ENCODE peak calls at places on chromosomes 6 and 20, in six cellular contexts. One of them, this sample, is unnamed.

GRCh38 chr6:118776607-118777549 is 117.1 kb upstream of the ASF1A start:
- DNase-seq in HCT116: peak; percentile 57
- DNase-seq in adrenal gland: peak; percentile 80
- DNase-seq in Peyer's patch: no peak
- DNase-seq in A549: peak; percentile 70
- DNase-seq in right lobe of liver: peak; percentile 71
- DNase-seq in this sample: no peak

GRCh38 chr6:170523256-170524187 is 29.6 kb downstream of the PSMB1 start:
- DNase-seq in HCT116: no peak
- DNase-seq in adrenal gland: no peak
- DNase-seq in Peyer's patch: no peak
- DNase-seq in A549: no peak
- DNase-seq in right lobe of liver: no peak
- DNase-seq in this sample: no peak

GRCh38 chr6:159941286-159942113 is 27.4 kb upstream of the IGF2R start:
- DNase-seq in HCT116: peak; percentile 12
- DNase-seq in adrenal gland: peak; percentile 6
- DNase-seq in Peyer's patch: no peak
- DNase-seq in A549: peak; percentile 24
- DNase-seq in right lobe of liver: no peak
- DNase-seq in this sample: no peak

GRCh38 chr6:113901482-113901881 is 44.3 kb downstream of the MARCKS start:
- DNase-seq in HCT116: no peak
- DNase-seq in adrenal gland: no peak
- DNase-seq in Peyer's patch: no peak
- DNase-seq in A549: no peak
- DNase-seq in right lobe of liver: no peak
- DNase-seq in this sample: no peak

GRCh38 chr20:56653221-56653620 is 24.1 kb downstream of the TFAP2C start:
- DNase-seq in HCT116: no peak
- DNase-seq in adrenal gland: no peak
- DNase-seq in Peyer's patch: no peak
- DNase-seq in A549: peak; percentile 45
- DNase-seq in right lobe of liver: no peak
- DNase-seq in this sample: no peak

GRCh38 chr6:23454090-23454998 is 671.7 kb upstream of the NRSN1 start:
- DNase-seq in HCT116: no peak
- DNase-seq in adrenal gland: no peak
- DNase-seq in Peyer's patch: no peak
- DNase-seq in A549: peak; percentile 5
- DNase-seq in right lobe of liver: no peak
- DNase-seq in this sample: no peak

GRCh38 chr20:59356662-59357061 is 56.3 kb downstream of the EDN3 start:
- DNase-seq in HCT116: no peak
- DNase-seq in adrenal gland: no peak
- DNase-seq in Peyer's patch: no peak
- DNase-seq in A549: no peak
- DNase-seq in right lobe of liver: no peak
- DNase-seq in this sample: no peak

GRCh38 chr6:53532942-53533341 is 12.0 kb downstream of the GCLC start:
- DNase-seq in HCT116: no peak
- DNase-seq in adrenal gland: no peak
- DNase-seq in Peyer's patch: no peak
- DNase-seq in A549: no peak
- DNase-seq in right lobe of liver: no peak
- DNase-seq in this sample: no peak

GRCh38 chr6:26030716-26031115 is 56.5 kb upstream of the HFE start:
- DNase-seq in HCT116: no peak
- DNase-seq in adrenal gland: no peak
- DNase-seq in Peyer's patch: no peak
- DNase-seq in A549: no peak
- DNase-seq in right lobe of liver: no peak
- DNase-seq in this sample: no peak

GRCh38 chr20:62149532-62150235 is 6.1 kb downstream of the SS18L1 start:
- DNase-seq in HCT116: no peak
- DNase-seq in adrenal gland: no peak
- DNase-seq in Peyer's patch: no peak
- DNase-seq in A549: no peak
- DNase-seq in right lobe of liver: no peak
- DNase-seq in this sample: peak; percentile 63

GRCh38 chr6:52420668-52421358 is 671 bp downstream of the EFHC1 start:
- DNase-seq in HCT116: no peak
- DNase-seq in adrenal gland: no peak
- DNase-seq in Peyer's patch: no peak
- DNase-seq in A549: peak; percentile 67
- DNase-seq in right lobe of liver: no peak
- DNase-seq in this sample: no peak

GRCh38 chr6:84224251-84224650 is 3.2 kb downstream of the CEP162 start:
- DNase-seq in HCT116: no peak
- DNase-seq in adrenal gland: no peak
- DNase-seq in Peyer's patch: no peak
- DNase-seq in A549: no peak
- DNase-seq in right lobe of liver: no peak
- DNase-seq in this sample: no peak

GRCh38 chr6:7922596-7922995 is 12.0 kb upstream of the TXNDC5 start:
- DNase-seq in HCT116: no peak
- DNase-seq in adrenal gland: no peak
- DNase-seq in Peyer's patch: no peak
- DNase-seq in A549: no peak
- DNase-seq in right lobe of liver: no peak
- DNase-seq in this sample: no peak

GRCh38 chr6:134932121-134932520 is 17.8 kb downstream of the ALDH8A1 start:
- DNase-seq in HCT116: no peak
- DNase-seq in adrenal gland: no peak
- DNase-seq in Peyer's patch: no peak
- DNase-seq in A549: no peak
- DNase-seq in right lobe of liver: no peak
- DNase-seq in this sample: no peak

GRCh38 chr6:137647762-137648412 is 153.7 kb upstream of the OLIG3 start:
- DNase-seq in HCT116: no peak
- DNase-seq in adrenal gland: no peak
- DNase-seq in Peyer's patch: no peak
- DNase-seq in A549: no peak
- DNase-seq in right lobe of liver: no peak
- DNase-seq in this sample: no peak

GRCh38 chr6:21885532-21886089 is 292.1 kb downstream of the SOX4 start:
- DNase-seq in HCT116: no peak
- DNase-seq in adrenal gland: peak; percentile 22
- DNase-seq in Peyer's patch: no peak
- DNase-seq in A549: peak; percentile 79
- DNase-seq in right lobe of liver: no peak
- DNase-seq in this sample: no peak

GRCh38 chr6:166266336-166266735 is 41.9 kb downstream of the PRR18 start:
- DNase-seq in HCT116: no peak
- DNase-seq in adrenal gland: no peak
- DNase-seq in Peyer's patch: no peak
- DNase-seq in A549: no peak
- DNase-seq in right lobe of liver: no peak
- DNase-seq in this sample: no peak

GRCh38 chr20:62768815-62769287 is 27.4 kb upstream of the MRGBP start:
- DNase-seq in HCT116: no peak
- DNase-seq in adrenal gland: peak; percentile 83
- DNase-seq in Peyer's patch: no peak
- DNase-seq in A549: no peak
- DNase-seq in right lobe of liver: peak; percentile 69
- DNase-seq in this sample: no peak

GRCh38 chr20:8798505-8798904 is 270.4 kb upstream of the PLCB4 start:
- DNase-seq in HCT116: no peak
- DNase-seq in adrenal gland: no peak
- DNase-seq in Peyer's patch: no peak
- DNase-seq in A549: no peak
- DNase-seq in right lobe of liver: no peak
- DNase-seq in this sample: no peak

GRCh38 chr6:33384581-33385020 is 7.0 kb upstream of the KIFC1 start:
- DNase-seq in HCT116: peak; percentile 72
- DNase-seq in adrenal gland: no peak
- DNase-seq in Peyer's patch: no peak
- DNase-seq in A549: peak; percentile 69
- DNase-seq in right lobe of liver: no peak
- DNase-seq in this sample: no peak

GRCh38 chr6:151647871-151648639 is 154.2 kb downstream of the CCDC170 start:
- DNase-seq in HCT116: peak; percentile 50
- DNase-seq in adrenal gland: no peak
- DNase-seq in Peyer's patch: no peak
- DNase-seq in A549: peak; percentile 24
- DNase-seq in right lobe of liver: no peak
- DNase-seq in this sample: no peak

GRCh38 chr6:90650041-90650948 is 63.4 kb upstream of the MAP3K7 start:
- DNase-seq in HCT116: no peak
- DNase-seq in adrenal gland: no peak
- DNase-seq in Peyer's patch: no peak
- DNase-seq in A549: no peak
- DNase-seq in right lobe of liver: no peak
- DNase-seq in this sample: no peak

GRCh38 chr6:118768904-118769325 is 117.5 kb upstream of the CEP85L start:
- DNase-seq in HCT116: no peak
- DNase-seq in adrenal gland: no peak
- DNase-seq in Peyer's patch: no peak
- DNase-seq in A549: no peak
- DNase-seq in right lobe of liver: no peak
- DNase-seq in this sample: no peak

GRCh38 chr6:14706378-14706929 is 539.4 kb upstream of the JARID2 start:
- DNase-seq in HCT116: peak; percentile 48
- DNase-seq in adrenal gland: peak; percentile 23
- DNase-seq in Peyer's patch: no peak
- DNase-seq in A549: peak; percentile 29
- DNase-seq in right lobe of liver: no peak
- DNase-seq in this sample: no peak

GRCh38 chr6:106974999-106975698 is 620 bp upstream of the CD24 start:
- DNase-seq in HCT116: no peak
- DNase-seq in adrenal gland: no peak
- DNase-seq in Peyer's patch: peak; percentile 76
- DNase-seq in A549: peak; percentile 53
- DNase-seq in right lobe of liver: peak; percentile 74
- DNase-seq in this sample: peak; percentile 85

GRCh38 chr20:4814696-4815252 is 93.1 kb downstream of the PRND start:
- DNase-seq in HCT116: no peak
- DNase-seq in adrenal gland: peak; percentile 46
- DNase-seq in Peyer's patch: no peak
- DNase-seq in A549: no peak
- DNase-seq in right lobe of liver: no peak
- DNase-seq in this sample: no peak

GRCh38 chr6:1971612-1972011 is 273.8 kb downstream of the GMDS start:
- DNase-seq in HCT116: no peak
- DNase-seq in adrenal gland: no peak
- DNase-seq in Peyer's patch: no peak
- DNase-seq in A549: no peak
- DNase-seq in right lobe of liver: no peak
- DNase-seq in this sample: no peak

GRCh38 chr6:163655217-163656121 is 241.0 kb downstream of the QKI start:
- DNase-seq in HCT116: no peak
- DNase-seq in adrenal gland: no peak
- DNase-seq in Peyer's patch: no peak
- DNase-seq in A549: no peak
- DNase-seq in right lobe of liver: no peak
- DNase-seq in this sample: no peak

GRCh38 chr6:142946181-142946923 is 1.4 kb upstream of the HIVEP2 start:
- DNase-seq in HCT116: peak; percentile 95
- DNase-seq in adrenal gland: peak; percentile 99
- DNase-seq in Peyer's patch: peak; percentile 96
- DNase-seq in A549: peak; percentile 92
- DNase-seq in right lobe of liver: peak; percentile 98
- DNase-seq in this sample: peak; percentile 100

GRCh38 chr6:40328376-40328987 is 258.7 kb downstream of the LRFN2 start:
- DNase-seq in HCT116: peak; percentile 33
- DNase-seq in adrenal gland: no peak
- DNase-seq in Peyer's patch: peak; percentile 64
- DNase-seq in A549: peak; percentile 10
- DNase-seq in right lobe of liver: peak; percentile 69
- DNase-seq in this sample: no peak

GRCh38 chr6:33735201-33735600 is 11.5 kb downstream of the IP6K3 start:
- DNase-seq in HCT116: no peak
- DNase-seq in adrenal gland: no peak
- DNase-seq in Peyer's patch: no peak
- DNase-seq in A549: no peak
- DNase-seq in right lobe of liver: no peak
- DNase-seq in this sample: no peak

GRCh38 chr6:43174263-43175112 is 3.4 kb downstream of the SRF start:
- DNase-seq in HCT116: peak; percentile 94
- DNase-seq in adrenal gland: peak; percentile 99
- DNase-seq in Peyer's patch: peak; percentile 96
- DNase-seq in A549: peak; percentile 96
- DNase-seq in right lobe of liver: peak; percentile 96
- DNase-seq in this sample: peak; percentile 99
- TF ChIP-seq CTCF in HCT116: no peak
- TF ChIP-seq CTCF in adrenal gland: no peak
- TF ChIP-seq CTCF in Peyer's patch: peak; percentile 39
- TF ChIP-seq CTCF in A549: no peak
- TF ChIP-seq CTCF in right lobe of liver: peak; percentile 32
- TF ChIP-seq CTCF in this sample: no peak

GRCh38 chr20:50648651-50649050 is 42.7 kb downstream of the RIPOR3 start:
- DNase-seq in HCT116: no peak
- DNase-seq in adrenal gland: no peak
- DNase-seq in Peyer's patch: no peak
- DNase-seq in A549: no peak
- DNase-seq in right lobe of liver: no peak
- DNase-seq in this sample: no peak
- TF ChIP-seq POLR2A in HCT116: no peak
- TF ChIP-seq POLR2A in adrenal gland: no peak
- TF ChIP-seq POLR2A in Peyer's patch: no peak
- TF ChIP-seq POLR2A in A549: no peak
- TF ChIP-seq POLR2A in right lobe of liver: no peak
- TF ChIP-seq POLR2A in this sample: no peak

DNA sequence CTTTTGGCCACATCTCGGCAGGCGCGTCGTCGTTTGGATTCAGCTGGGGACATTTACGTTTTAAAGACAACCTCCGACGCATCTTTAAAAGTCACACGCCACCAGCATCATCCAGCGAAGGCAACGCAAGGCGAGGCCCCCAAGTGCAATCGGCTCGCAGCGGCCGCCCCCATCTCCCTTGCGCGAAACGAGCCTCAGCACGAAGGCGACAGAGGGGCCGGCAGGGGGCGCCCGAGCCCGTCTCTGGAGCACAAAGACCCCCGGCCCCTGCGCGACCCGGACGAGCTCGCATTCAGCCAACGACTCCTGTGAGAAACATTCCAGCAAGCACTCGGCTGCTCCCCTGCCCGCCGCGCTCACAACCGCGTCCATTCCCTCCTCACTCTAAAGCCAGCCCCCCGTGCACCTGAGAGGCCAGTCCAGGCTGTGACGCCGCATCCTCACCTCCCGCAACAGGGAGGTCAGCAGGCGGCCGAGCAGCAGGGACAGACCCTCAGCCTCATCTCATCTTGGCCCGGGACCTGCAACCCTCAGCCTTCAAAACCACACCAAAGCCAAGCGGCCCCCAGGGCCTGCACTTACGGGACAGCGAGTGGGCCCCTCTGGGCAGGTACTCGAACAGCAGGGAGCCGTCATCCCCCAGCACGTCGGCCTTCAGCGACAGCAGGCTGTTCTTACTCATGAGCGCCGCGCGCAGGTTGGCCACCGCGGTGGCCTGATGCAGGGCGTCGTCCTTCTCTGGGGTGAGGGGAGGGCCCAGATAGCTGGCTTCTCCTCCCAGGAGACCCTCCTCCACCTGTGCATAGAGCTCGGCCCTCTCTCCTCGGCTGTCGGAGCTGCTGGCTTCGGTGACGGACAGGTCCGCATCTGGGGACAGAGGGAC is 35.8 kb downstream of the SLC2A4RG start:
- DNase-seq in HCT116: no peak
- DNase-seq in adrenal gland: no peak
- DNase-seq in Peyer's patch: no peak
- DNase-seq in A549: no peak
- DNase-seq in right lobe of liver: no peak
- DNase-seq in this sample: no peak
- H3K4me3 ChIP-seq in HCT116: no peak overlapping the region
- H3K4me3 ChIP-seq in adrenal gland: no peak overlapping the region
- H3K4me3 ChIP-seq in Peyer's patch: no peak overlapping the region
- H3K4me3 ChIP-seq in A549: no peak overlapping the region
- H3K4me3 ChIP-seq in right lobe of liver: no peak overlapping the region
- H3K4me3 ChIP-seq in this sample: no peak overlapping the region

GRCh38 chr20:23147647-23147963 is 61.5 kb upstream of the CD93 start:
- DNase-seq in HCT116: no peak
- DNase-seq in adrenal gland: no peak
- DNase-seq in Peyer's patch: no peak
- DNase-seq in A549: no peak
- DNase-seq in right lobe of liver: no peak
- DNase-seq in this sample: no peak
- TF ChIP-seq CTCF in HCT116: no peak
- TF ChIP-seq CTCF in adrenal gland: no peak
- TF ChIP-seq CTCF in Peyer's patch: no peak
- TF ChIP-seq CTCF in A549: no peak
- TF ChIP-seq CTCF in right lobe of liver: no peak
- TF ChIP-seq CTCF in this sample: no peak

This sample was measured in lower leg skin.